ENCODE peak calls at places on chromosome 20, in seven cellular contexts. One of them, this sample, is unnamed.

GRCh38 chr20:29740601-29740950 is 1516.9 kb upstream of the DEFB115 start:
- DNase-seq in A549: no peak
- DNase-seq in ovary: no peak
- DNase-seq in heart left ventricle: no peak
- DNase-seq in left ventricle myocardium inferior: no peak
- DNase-seq in tibial nerve: no peak
- DNase-seq in AG04450: no peak
- DNase-seq in this sample: no peak

GRCh38 chr20:24379116-24379927 is 90.1 kb upstream of the SYNDIG1 start:
- DNase-seq in heart left ventricle: peak
- DNase-seq in AG04450: peak
- DNase-seq in tibial nerve: no peak
- DNase-seq in ovary: no peak
- DNase-seq in A549: peak
- DNase-seq in left ventricle myocardium inferior: peak
- DNase-seq in this sample: peak

GRCh38 chr20:18288748-18289705 is 700 bp downstream of the ZNF133 start:
- DNase-seq in AG04450: no peak
- DNase-seq in left ventricle myocardium inferior: no peak
- DNase-seq in heart left ventricle: peak
- DNase-seq in ovary: no peak
- DNase-seq in A549: no peak
- DNase-seq in tibial nerve: no peak
- DNase-seq in this sample: peak

GRCh38 chr20:1383621-1384404 is 9.0 kb downstream of the FKBP1A start:
- DNase-seq in heart left ventricle: no peak
- DNase-seq in A549: no peak
- DNase-seq in tibial nerve: no peak
- DNase-seq in left ventricle myocardium inferior: no peak
- DNase-seq in ovary: no peak
- DNase-seq in AG04450: no peak
- DNase-seq in this sample: peak

GRCh38 chr20:57475388-57476072 is 49.4 kb downstream of the CTCFL start:
- DNase-seq in left ventricle myocardium inferior: no peak
- DNase-seq in tibial nerve: no peak
- DNase-seq in AG04450: no peak
- DNase-seq in ovary: no peak
- DNase-seq in A549: no peak
- DNase-seq in heart left ventricle: no peak
- DNase-seq in this sample: no peak

GRCh38 chr20:62875419-62876355 is 14.1 kb upstream of the TCFL5 start:
- DNase-seq in left ventricle myocardium inferior: peak
- DNase-seq in A549: peak
- DNase-seq in heart left ventricle: peak
- DNase-seq in AG04450: peak
- DNase-seq in tibial nerve: peak
- DNase-seq in ovary: peak
- DNase-seq in this sample: peak

GRCh38 chr20:24469116-24470030 is at the start of gene SYNDIG1:
- DNase-seq in ovary: no peak
- DNase-seq in AG04450: no peak
- DNase-seq in tibial nerve: no peak
- DNase-seq in heart left ventricle: peak
- DNase-seq in A549: peak
- DNase-seq in left ventricle myocardium inferior: peak
- DNase-seq in this sample: no peak

GRCh38 chr20:12171927-12172581 is 254.4 kb downstream of the BTBD3 start:
- DNase-seq in heart left ventricle: peak
- DNase-seq in left ventricle myocardium inferior: no peak
- DNase-seq in tibial nerve: no peak
- DNase-seq in ovary: peak
- DNase-seq in A549: no peak
- DNase-seq in AG04450: peak
- DNase-seq in this sample: no peak

GRCh38 chr20:8309638-8310037 is 177.6 kb downstream of the PLCB1 start:
- DNase-seq in ovary: no peak
- DNase-seq in tibial nerve: no peak
- DNase-seq in left ventricle myocardium inferior: no peak
- DNase-seq in heart left ventricle: no peak
- DNase-seq in A549: no peak
- DNase-seq in AG04450: no peak
- DNase-seq in this sample: no peak

GRCh38 chr20:24584538-24585356 is 115.3 kb downstream of the SYNDIG1 start:
- DNase-seq in left ventricle myocardium inferior: no peak
- DNase-seq in AG04450: no peak
- DNase-seq in ovary: no peak
- DNase-seq in A549: no peak
- DNase-seq in heart left ventricle: no peak
- DNase-seq in tibial nerve: no peak
- DNase-seq in this sample: no peak

GRCh38 chr20:6768228-6769185 is 1.0 kb downstream of the BMP2 start:
- DNase-seq in ovary: peak
- DNase-seq in A549: peak
- DNase-seq in tibial nerve: peak
- DNase-seq in heart left ventricle: peak
- DNase-seq in AG04450: no peak
- DNase-seq in left ventricle myocardium inferior: peak
- DNase-seq in this sample: peak

GRCh38 chr20:62598761-62599194 is 43.5 kb upstream of the SLCO4A1 start:
- DNase-seq in heart left ventricle: no peak
- DNase-seq in tibial nerve: no peak
- DNase-seq in left ventricle myocardium inferior: no peak
- DNase-seq in ovary: no peak
- DNase-seq in A549: peak
- DNase-seq in AG04450: no peak
- DNase-seq in this sample: no peak

GRCh38 chr20:17960927-17961599 is 7.5 kb downstream of the SNX5 start:
- DNase-seq in heart left ventricle: no peak
- DNase-seq in tibial nerve: no peak
- DNase-seq in left ventricle myocardium inferior: peak
- DNase-seq in ovary: peak
- DNase-seq in AG04450: peak
- DNase-seq in A549: no peak
- DNase-seq in this sample: no peak

GRCh38 chr20:48760403-48760889 is 67.4 kb downstream of the PREX1 start:
- DNase-seq in left ventricle myocardium inferior: no peak
- DNase-seq in A549: no peak
- DNase-seq in heart left ventricle: peak
- DNase-seq in ovary: no peak
- DNase-seq in tibial nerve: no peak
- DNase-seq in AG04450: no peak
- DNase-seq in this sample: no peak

GRCh38 chr20:35299780-35300179 is 7.6 kb upstream of the FAM83C start:
- DNase-seq in AG04450: no peak
- DNase-seq in left ventricle myocardium inferior: no peak
- DNase-seq in tibial nerve: no peak
- DNase-seq in ovary: no peak
- DNase-seq in A549: no peak
- DNase-seq in heart left ventricle: no peak
- DNase-seq in this sample: no peak

GRCh38 chr20:45813006-45813340 is 529 bp downstream of the UBE2C start:
- DNase-seq in A549: no peak
- DNase-seq in left ventricle myocardium inferior: no peak
- DNase-seq in heart left ventricle: no peak
- DNase-seq in ovary: no peak
- DNase-seq in AG04450: no peak
- DNase-seq in tibial nerve: no peak
- DNase-seq in this sample: no peak

GRCh38 chr20:3405696-3406358 is 1.6 kb downstream of the DNAAF9 start:
- DNase-seq in AG04450: no peak
- DNase-seq in ovary: no peak
- DNase-seq in tibial nerve: no peak
- DNase-seq in A549: no peak
- DNase-seq in heart left ventricle: no peak
- DNase-seq in left ventricle myocardium inferior: no peak
- DNase-seq in this sample: no peak

GRCh38 chr20:2101057-2101934 is at the start of gene STK35:
- DNase-seq in heart left ventricle: no peak
- DNase-seq in left ventricle myocardium inferior: no peak
- DNase-seq in A549: peak
- DNase-seq in tibial nerve: no peak
- DNase-seq in ovary: peak
- DNase-seq in AG04450: no peak
- DNase-seq in this sample: peak

GRCh38 chr20:1866834-1867233 is 28.4 kb upstream of the SIRPA start:
- DNase-seq in left ventricle myocardium inferior: no peak
- DNase-seq in tibial nerve: no peak
- DNase-seq in AG04450: no peak
- DNase-seq in heart left ventricle: no peak
- DNase-seq in A549: no peak
- DNase-seq in ovary: no peak
- DNase-seq in this sample: no peak

DNA sequence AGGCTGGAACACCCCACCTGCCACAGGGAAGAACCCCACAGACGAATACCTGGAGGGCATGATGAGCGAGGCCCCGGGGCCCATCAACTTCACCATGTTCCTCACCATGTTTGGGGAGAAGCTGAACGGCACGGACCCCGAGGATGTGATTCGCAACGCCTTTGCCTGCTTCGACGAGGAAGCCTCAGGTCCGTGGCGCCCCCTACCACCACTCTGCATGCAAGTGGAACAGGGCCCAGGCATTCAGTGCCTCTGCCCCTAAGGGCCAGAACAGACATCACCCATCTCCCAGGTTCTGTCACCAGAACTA is 6.6 kb downstream of the MYL9 start:
- DNase-seq in heart left ventricle: no peak
- DNase-seq in A549: no peak
- DNase-seq in AG04450: no peak
- DNase-seq in left ventricle myocardium inferior: no peak
- DNase-seq in ovary: no peak
- DNase-seq in tibial nerve: no peak
- DNase-seq in this sample: no peak
- TF ChIP-seq CTCF in heart left ventricle: no peak
- TF ChIP-seq CTCF in A549: no peak
- TF ChIP-seq CTCF in AG04450: peak
- TF ChIP-seq CTCF in left ventricle myocardium inferior: no peak
- TF ChIP-seq CTCF in ovary: no peak
- TF ChIP-seq CTCF in tibial nerve: no peak
- TF ChIP-seq CTCF in this sample: no peak

GRCh38 chr20:25659999-25660398 is 36.2 kb upstream of the NANP start:
- DNase-seq in heart left ventricle: no peak
- DNase-seq in left ventricle myocardium inferior: no peak
- DNase-seq in A549: no peak
- DNase-seq in ovary: no peak
- DNase-seq in tibial nerve: no peak
- DNase-seq in AG04450: no peak
- DNase-seq in this sample: no peak

GRCh38 chr20:25654487-25654886 is 30.7 kb upstream of the NANP start:
- DNase-seq in heart left ventricle: no peak
- DNase-seq in left ventricle myocardium inferior: no peak
- DNase-seq in tibial nerve: no peak
- DNase-seq in A549: no peak
- DNase-seq in ovary: no peak
- DNase-seq in AG04450: no peak
- DNase-seq in this sample: no peak
- H3K27ac ChIP-seq in heart left ventricle: no peak
- H3K27ac ChIP-seq in left ventricle myocardium inferior: no peak
- H3K27ac ChIP-seq in tibial nerve: no peak
- H3K27ac ChIP-seq in A549: no peak
- H3K27ac ChIP-seq in ovary: no peak
- H3K27ac ChIP-seq in AG04450: no peak
- H3K27ac ChIP-seq in this sample: no peak

DNA sequence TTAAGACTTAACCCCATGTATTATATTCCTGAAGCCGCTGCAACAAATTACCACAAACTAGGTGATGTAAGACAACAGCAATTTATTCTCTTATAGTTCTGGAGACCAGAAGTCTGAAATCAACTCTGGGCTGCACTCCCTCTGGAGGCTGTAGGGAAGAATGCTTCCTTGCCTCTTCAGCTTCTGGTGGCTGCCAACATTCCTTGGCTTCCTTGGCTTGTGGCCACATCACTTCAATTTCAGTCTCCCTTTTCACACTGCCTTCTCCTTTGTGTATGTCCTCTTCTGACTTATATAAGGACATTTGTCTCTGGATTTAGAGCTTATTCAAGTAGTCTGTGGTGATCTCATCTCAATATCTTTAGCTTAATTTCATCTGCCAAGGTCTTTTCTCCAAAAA is 141.6 kb downstream of the DHX35 start:
- DNase-seq in tibial nerve: no peak
- DNase-seq in left ventricle myocardium inferior: no peak
- DNase-seq in AG04450: no peak
- DNase-seq in ovary: no peak
- DNase-seq in A549: no peak
- DNase-seq in heart left ventricle: no peak
- DNase-seq in this sample: no peak
- TF ChIP-seq CTCF in tibial nerve: no peak
- TF ChIP-seq CTCF in left ventricle myocardium inferior: no peak
- TF ChIP-seq CTCF in AG04450: no peak
- TF ChIP-seq CTCF in ovary: no peak
- TF ChIP-seq CTCF in A549: no peak
- TF ChIP-seq CTCF in heart left ventricle: no peak
- TF ChIP-seq CTCF in this sample: no peak

GRCh38 chr20:58985656-58986055 is 4.6 kb downstream of the NELFCD start:
- DNase-seq in heart left ventricle: no peak
- DNase-seq in AG04450: no peak
- DNase-seq in ovary: no peak
- DNase-seq in left ventricle myocardium inferior: no peak
- DNase-seq in tibial nerve: no peak
- DNase-seq in A549: no peak
- DNase-seq in this sample: no peak

GRCh38 chr20:58986286-58986967 is 5.4 kb downstream of the NELFCD start:
- DNase-seq in left ventricle myocardium inferior: no peak
- DNase-seq in ovary: no peak
- DNase-seq in A549: no peak
- DNase-seq in heart left ventricle: no peak
- DNase-seq in tibial nerve: no peak
- DNase-seq in AG04450: no peak
- DNase-seq in this sample: no peak

GRCh38 chr20:58987790-58988564 is 6.9 kb downstream of the NELFCD start:
- DNase-seq in AG04450: no peak
- DNase-seq in A549: no peak
- DNase-seq in left ventricle myocardium inferior: no peak
- DNase-seq in ovary: peak
- DNase-seq in tibial nerve: no peak
- DNase-seq in heart left ventricle: no peak
- DNase-seq in this sample: no peak

GRCh38 chr20:58988565-58988882 is 7.5 kb downstream of the NELFCD start:
- DNase-seq in A549: no peak
- DNase-seq in ovary: peak
- DNase-seq in left ventricle myocardium inferior: no peak
- DNase-seq in heart left ventricle: no peak
- DNase-seq in tibial nerve: no peak
- DNase-seq in AG04450: no peak
- DNase-seq in this sample: no peak

DNA sequence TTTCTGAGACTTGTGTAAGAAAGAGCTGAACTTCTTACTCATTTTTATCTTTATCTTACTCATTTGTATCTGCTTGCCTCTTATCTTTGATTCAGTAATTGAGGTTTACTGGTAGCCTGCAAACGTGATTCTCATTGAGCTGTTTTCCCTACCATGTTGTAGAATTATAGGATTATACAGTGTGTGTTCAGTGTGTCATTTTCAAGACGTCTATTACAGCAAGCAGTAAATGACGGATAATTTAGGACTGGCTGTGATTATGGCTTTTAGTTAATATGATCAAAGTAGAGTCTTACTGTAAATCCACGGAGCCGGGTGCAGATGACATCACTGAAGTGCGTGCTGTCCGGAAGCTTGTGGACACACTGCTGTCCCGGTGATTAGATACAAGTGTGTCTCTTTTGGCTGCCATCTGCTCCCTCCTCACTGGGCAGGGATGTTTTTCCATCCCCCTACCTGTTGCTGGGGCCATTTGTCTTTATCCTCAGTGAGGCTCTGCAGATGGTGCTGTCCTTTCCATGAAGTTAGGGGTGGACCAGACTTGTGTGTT is 6.0 kb downstream of the NELFCD start:
- DNase-seq in AG04450: no peak
- DNase-seq in A549: no peak
- DNase-seq in ovary: peak
- DNase-seq in tibial nerve: no peak
- DNase-seq in heart left ventricle: no peak
- DNase-seq in left ventricle myocardium inferior: no peak
- DNase-seq in this sample: no peak
- H3K27ac ChIP-seq in AG04450: no peak
- H3K27ac ChIP-seq in A549: no peak
- H3K27ac ChIP-seq in ovary: no peak
- H3K27ac ChIP-seq in tibial nerve: no peak
- H3K27ac ChIP-seq in heart left ventricle: no peak
- H3K27ac ChIP-seq in left ventricle myocardium inferior: no peak
- H3K27ac ChIP-seq in this sample: no peak

This sample was measured in lung.